ENCODE peak calls at places on chromosomes 6 and 20, in four cellular contexts. Y, J, I and H are unnamed samples.

GRCh38 chr6:41177287-41177686 is 14.4 kb upstream of the TREM2 start:
- DNase-seq in I (no peak), Y (no peak), J (no peak), H (no peak)

GRCh38 chr6:30340589-30341054 is 4.3 kb upstream of the RPP21 start:
- DNase-seq in I (no peak), Y (no peak), J (no peak), H (no peak)

GRCh38 chr20:34322267-34323105 is 19.3 kb upstream of the AHCY start:
- DNase-seq in J (no peak), Y (no peak), I (no peak), H (no peak)

GRCh38 chr20:53276143-53276542 is 304.0 kb downstream of the TSHZ2 start:
- DNase-seq in I (no peak), J (no peak), Y (no peak), H (no peak)

GRCh38 chr6:157755752-157756411 is 67.2 kb upstream of the SNX9 start:
- DNase-seq in Y (no peak), J (no peak), I (no peak), H (no peak)

GRCh38 chr6:130575971-130576370 is 210.2 kb downstream of the TMEM200A start:
- DNase-seq in J (no peak), I (no peak), Y (peak), H (peak)

GRCh38 chr6:7004581-7005297 is 103.0 kb upstream of the RREB1 start:
- DNase-seq in Y (no peak), I (no peak), J (no peak), H (no peak)

GRCh38 chr20:49976542-49976941 is 6.2 kb upstream of the SNAI1 start:
- DNase-seq in J (no peak), I (no peak), Y (no peak), H (no peak)

GRCh38 chr20:37939701-37940151 is 36.8 kb downstream of the VSTM2L start:
- DNase-seq in J (no peak), I (no peak), Y (no peak), H (no peak)

GRCh38 chr6:90374201-90374600 is 77.6 kb upstream of the BACH2 start:
- DNase-seq in J (no peak), I (peak), Y (no peak), H (no peak)

GRCh38 chr20:31684153-31685003 is 38.3 kb downstream of the BCL2L1 start:
- DNase-seq in J (no peak), Y (no peak), I (no peak), H (no peak)

GRCh38 chr6:53411451-53411850 is 62.7 kb upstream of the ELOVL5 start:
- DNase-seq in Y (no peak), I (no peak), J (peak), H (no peak)

GRCh38 chr6:47922391-47922790 is 140.6 kb downstream of the OPN5 start:
- DNase-seq in I (peak), J (peak), Y (no peak), H (no peak)

GRCh38 chr6:15780437-15780836 is 117.6 kb upstream of the DTNBP1 start:
- DNase-seq in I (no peak), J (no peak), Y (no peak), H (no peak)

GRCh38 chr6:148414836-148415235 is 72.2 kb downstream of the SASH1 start:
- DNase-seq in Y (no peak), J (no peak), I (no peak), H (no peak)

GRCh38 chr20:4511776-4512175 is 209.9 kb upstream of the PRND start:
- DNase-seq in J (no peak), I (no peak), Y (no peak), H (no peak)

GRCh38 chr6:24899647-24900325 is 36.0 kb downstream of the RIPOR2 start:
- DNase-seq in I (no peak), Y (no peak), J (no peak), H (peak)

GRCh38 chr20:49913399-49914047 is 1.8 kb downstream of the SPATA2 start:
- DNase-seq in Y (no peak), J (no peak), I (no peak), H (no peak)

GRCh38 chr6:16338577-16339262 is 100.3 kb downstream of the GMPR start:
- DNase-seq in Y (no peak), I (peak), J (peak), H (no peak)

GRCh38 chr6:128303870-128304269 is 216.5 kb downstream of the PTPRK start:
- DNase-seq in J (no peak), I (no peak), Y (no peak), H (no peak)

GRCh38 chr6:21846541-21847451 is 253.2 kb downstream of the SOX4 start:
- DNase-seq in J (peak), Y (no peak), I (no peak), H (no peak)

GRCh38 chr6:36697481-36697903 is at the start of gene RAB44:
- DNase-seq in Y (no peak), J (no peak), I (no peak), H (no peak)

GRCh38 chr6:150145830-150146229 is 3.0 kb downstream of the PPP1R14C start:
- DNase-seq in J (no peak), Y (no peak), I (no peak), H (no peak)

GRCh38 chr6:151698921-151699705 is 108.4 kb upstream of the ESR1 start:
- DNase-seq in J (no peak), I (no peak), Y (no peak), H (no peak)

GRCh38 chr20:48393721-48394120 is 434.1 kb downstream of the PREX1 start:
- DNase-seq in I (no peak), J (no peak), Y (no peak), H (no peak)

GRCh38 chr6:109420751-109421150 is 19.7 kb downstream of the PPIL6 start:
- DNase-seq in Y (no peak), I (no peak), J (no peak), H (no peak)

GRCh38 chr6:149182262-149182661 is 135.2 kb upstream of the TAB2 start:
- DNase-seq in J (no peak), Y (no peak), I (no peak), H (no peak)

GRCh38 chr6:37373822-37374514 is 20.2 kb downstream of the RNF8 start:
- DNase-seq in Y (no peak), I (no peak), J (no peak), H (no peak)

GRCh38 chr20:33394718-33395117 is 6.6 kb downstream of the CDK5RAP1 start:
- DNase-seq in Y (no peak), I (no peak), J (no peak), H (no peak)

GRCh38 chr6:54621285-54621684 is 225.3 kb upstream of the FAM83B start:
- DNase-seq in Y (no peak), J (peak), I (no peak), H (no peak)

GRCh38 chr6:70709826-70710225 is 42.1 kb downstream of the SMAP1 start:
- DNase-seq in Y (no peak), I (peak), J (no peak), H (no peak)

GRCh38 chr6:109791301-109791700 is 100.2 kb downstream of the FIG4 start:
- DNase-seq in I (no peak), Y (no peak), J (peak), H (no peak)

GRCh38 chr6:169990095-169991030 is 238.9 kb downstream of the ERMARD start:
- DNase-seq in Y (no peak), I (no peak), J (no peak), H (peak)

GRCh38 chr6:145895802-145896201 is 68.4 kb downstream of the SHPRH start:
- DNase-seq in Y (no peak), I (no peak), J (no peak), H (no peak)

GRCh38 chr20:43559588-43559987 is 761 bp downstream of the SGK2 start:
- DNase-seq in I (no peak), Y (no peak), J (no peak), H (no peak)

GRCh38 chr6:31559958-31560696 is 12.0 kb upstream of the LTA start:
- DNase-seq in Y (no peak), J (no peak), I (no peak), H (no peak)

GRCh38 chr6:18412644-18413043 is 25.5 kb downstream of the RNF144B start:
- DNase-seq in Y (no peak), J (no peak), I (no peak), H (no peak)